ENCODE peak calls at places on chromosomes 1 and 21, in eight cellular contexts. Y, E, O, W, M, K, U and B are unnamed samples.

GRCh38 chr1:224447251-224447650 is 12.7 kb upstream of the WDR26 start:
- DNase-seq in Y (no peak), E (peak; percentile 83), O (no peak), W (no peak), M (no peak), K (no peak), U (no peak), B (no peak)

GRCh38 chr1:242425232-242425631 is 99.3 kb downstream of the PLD5 start:
- DNase-seq in Y (no peak), E (no peak), O (no peak), W (no peak), M (no peak), K (peak; percentile 43), U (no peak), B (no peak)

GRCh38 chr1:28759257-28759656 is 22.5 kb downstream of the YTHDF2 start:
- DNase-seq in Y (no peak), E (no peak), O (no peak), W (no peak), M (no peak), K (no peak), U (no peak), B (no peak)

GRCh38 chr1:231606712-231607111 is 19.9 kb upstream of the DISC1 start:
- DNase-seq in Y (no peak), E (peak; percentile 20), O (no peak), W (no peak), M (no peak), K (no peak), U (no peak), B (no peak)

GRCh38 chr1:184753608-184754478 is 815 bp downstream of the EDEM3 start:
- DNase-seq in Y (peak; percentile 47), E (peak; percentile 35), O (no peak), W (peak; percentile 35), M (no peak), K (peak; percentile 59), U (no peak), B (peak; percentile 89)

GRCh38 chr1:2496087-2496622 is 20.1 kb downstream of the PLCH2 start:
- DNase-seq in Y (no peak), E (no peak), O (peak; percentile 18), W (no peak), M (no peak), K (peak; percentile 14), U (no peak), B (no peak)

GRCh38 chr1:17895986-17896385 is 140.9 kb downstream of the ACTL8 start:
- DNase-seq in Y (no peak), E (no peak), O (no peak), W (no peak), M (no peak), K (no peak), U (no peak), B (no peak)

GRCh38 chr1:214952648-214953047 is 129.9 kb upstream of the KCNK2 start:
- DNase-seq in Y (peak; percentile 28), E (no peak), O (no peak), W (no peak), M (no peak), K (peak; percentile 11), U (no peak), B (no peak)

GRCh38 chr1:918353-918752 is 5.4 kb upstream of the SAMD11 start:
- DNase-seq in Y (no peak), E (no peak), O (no peak), W (no peak), M (no peak), K (no peak), U (no peak), B (peak; percentile 68)

GRCh38 chr21:42558368-42558767 is 44.7 kb downstream of the SLC37A1 start:
- DNase-seq in Y (no peak), E (no peak), O (no peak), W (no peak), M (no peak), K (no peak), U (no peak), B (no peak)

GRCh38 chr21:44574457-44575306 is 1.2 kb downstream of the KRTAP10-4 start:
- DNase-seq in Y (no peak), E (no peak), O (no peak), W (no peak), M (no peak), K (no peak), U (peak; percentile 33), B (no peak)

GRCh38 chr1:240927815-240928214 is 315.9 kb upstream of the GREM2 start:
- DNase-seq in Y (no peak), E (no peak), O (no peak), W (no peak), M (no peak), K (no peak), U (no peak), B (no peak)

GRCh38 chr1:6033986-6034749 is 11.5 kb upstream of the KCNAB2 start:
- DNase-seq in Y (peak; percentile 86), E (peak; percentile 21), O (peak; percentile 82), W (peak; percentile 23), M (no peak), K (peak; percentile 51), U (no peak), B (no peak)

GRCh38 chr1:247360991-247361721 is 29.5 kb upstream of the ZNF496 start:
- DNase-seq in Y (no peak), E (peak; percentile 59), O (no peak), W (no peak), M (no peak), K (no peak), U (no peak), B (peak; percentile 82)

GRCh38 chr1:19081218-19081893 is 124.9 kb upstream of the IFFO2 start:
- DNase-seq in Y (no peak), E (peak; percentile 66), O (no peak), W (no peak), M (no peak), K (no peak), U (peak; percentile 74), B (no peak)

GRCh38 chr1:47507921-47508894 is 70.4 kb downstream of the FOXD2 start:
- DNase-seq in Y (peak; percentile 53), E (no peak), O (peak; percentile 28), W (no peak), M (no peak), K (no peak), U (no peak), B (peak; percentile 87)

GRCh38 chr1:174995121-174995520 is 4.6 kb upstream of the CACYBP start:
- DNase-seq in Y (no peak), E (no peak), O (no peak), W (no peak), M (no peak), K (no peak), U (no peak), B (no peak)

GRCh38 chr1:27574871-27575831 is 28.8 kb downstream of the AHDC1 start:
- DNase-seq in Y (peak; percentile 86), E (peak; percentile 89), O (peak; percentile 92), W (no peak), M (peak; percentile 92), K (peak; percentile 79), U (no peak), B (peak; percentile 94)

GRCh38 chr1:15245593-15246325 is 1.3 kb upstream of the FHAD1 start:
- DNase-seq in Y (no peak), E (peak; percentile 83), O (no peak), W (no peak), M (no peak), K (no peak), U (peak; percentile 73), B (no peak)

GRCh38 chr1:234722267-234722704 is 112.3 kb upstream of the IRF2BP2 start:
- DNase-seq in Y (no peak), E (no peak), O (no peak), W (no peak), M (no peak), K (no peak), U (no peak), B (no peak)

GRCh38 chr1:28087614-28088167 is 719 bp downstream of the EYA3 start:
- DNase-seq in Y (no peak), E (peak; percentile 25), O (no peak), W (no peak), M (no peak), K (peak; percentile 19), U (no peak), B (no peak)